ENCODE peak calls at places on chromosomes 4 and X, in five cellular contexts. U, M, K, A and T are unnamed samples.

GRCh38 chr4:72712997-72713396 is 144.0 kb upstream of the ADAMTS3 start:
- DNase-seq in U (no peak), M (no peak), K (no peak), A (no peak), T (no peak)

GRCh38 chr4:94570558-94570957 is 118.8 kb downstream of the PDLIM5 start:
- DNase-seq in U (no peak), M (peak), K (no peak), A (no peak), T (no peak)

GRCh38 chr4:6777636-6778281 is 4.8 kb upstream of the KIAA0232 start:
- DNase-seq in U (peak), M (no peak), K (peak), A (no peak), T (no peak)

GRCh38 chr4:159946983-159947645 is 844.2 kb downstream of the RAPGEF2 start:
- DNase-seq in U (peak), M (peak), K (peak), A (peak), T (peak)

GRCh38 chr4:55121246-55121645 is 4.1 kb downstream of the KDR start:
- DNase-seq in U (no peak), M (no peak), K (no peak), A (no peak), T (no peak)

GRCh38 chr4:63063765-63064164 is 1345.5 kb downstream of the TECRL start:
- DNase-seq in U (no peak), M (no peak), K (no peak), A (no peak), T (no peak)

GRCh38 chrX:46587158-46587557 is 13.6 kb downstream of the CHST7 start:
- DNase-seq in U (no peak), M (no peak), K (no peak), A (peak), T (no peak)

GRCh38 chr4:184251680-184252000 is 34.0 kb upstream of the ENPP6 start:
- DNase-seq in U (no peak), M (no peak), K (no peak), A (no peak), T (no peak)

GRCh38 chrX:106899276-106899675 is 3.9 kb downstream of the RIPPLY1 start:
- DNase-seq in U (no peak), M (no peak), K (no peak), A (no peak), T (no peak)

GRCh38 chr4:118351851-118352827 is 664 bp downstream of the PRSS12 start:
- DNase-seq in U (peak), M (peak), K (no peak), A (no peak), T (peak)

DNA sequence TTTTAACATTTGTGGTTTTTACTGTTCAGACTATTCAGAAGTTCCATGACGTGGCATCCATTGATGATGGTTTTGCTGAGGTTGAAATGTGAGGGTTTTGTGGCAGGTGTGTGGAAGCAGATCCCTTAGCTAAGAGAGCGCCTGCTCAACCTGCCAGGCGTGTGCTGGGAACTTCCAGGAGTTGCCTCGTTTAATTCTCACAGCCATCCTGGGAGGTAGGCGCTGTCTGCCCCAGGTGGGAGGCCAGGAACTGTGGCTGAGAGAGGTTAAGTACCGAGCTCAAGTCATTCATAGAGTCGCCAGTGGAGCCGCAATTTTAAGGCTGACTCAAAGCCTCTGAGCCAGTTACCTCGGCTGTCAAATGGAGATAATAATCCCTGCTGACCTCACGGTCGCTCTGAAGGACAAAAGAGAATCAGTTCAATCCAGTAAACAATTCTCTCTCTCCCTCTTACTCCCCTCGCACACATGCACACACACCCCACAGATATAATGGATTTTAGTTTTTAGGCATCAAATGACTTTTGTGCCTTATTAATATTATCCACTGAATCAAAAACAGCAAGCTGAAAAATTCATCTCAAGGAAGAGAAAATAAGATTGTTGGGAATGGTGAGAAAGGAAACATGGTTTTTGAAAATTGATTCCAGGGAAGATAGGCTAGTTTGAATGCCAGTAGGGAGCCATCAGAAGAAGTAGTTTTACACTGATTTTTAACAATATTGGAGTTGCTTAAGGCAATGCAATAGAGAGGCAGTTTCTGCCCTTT is 171.4 kb downstream of the PTTG2 start:
- DNase-seq in U (no peak), M (no peak), K (peak), A (peak), T (no peak)
- TF ChIP-seq FOXM1 in U (no peak), M (no peak), K (no peak), A (no peak), T (no peak)

GRCh38 chr4:69321153-69321729 is 41.0 kb downstream of the UGT2B28 start:
- DNase-seq in U (no peak), M (no peak), K (no peak), A (no peak), T (no peak)
- TF ChIP-seq FOXM1 in U (no peak), M (no peak), K (no peak), A (no peak), T (no peak)

DNA sequence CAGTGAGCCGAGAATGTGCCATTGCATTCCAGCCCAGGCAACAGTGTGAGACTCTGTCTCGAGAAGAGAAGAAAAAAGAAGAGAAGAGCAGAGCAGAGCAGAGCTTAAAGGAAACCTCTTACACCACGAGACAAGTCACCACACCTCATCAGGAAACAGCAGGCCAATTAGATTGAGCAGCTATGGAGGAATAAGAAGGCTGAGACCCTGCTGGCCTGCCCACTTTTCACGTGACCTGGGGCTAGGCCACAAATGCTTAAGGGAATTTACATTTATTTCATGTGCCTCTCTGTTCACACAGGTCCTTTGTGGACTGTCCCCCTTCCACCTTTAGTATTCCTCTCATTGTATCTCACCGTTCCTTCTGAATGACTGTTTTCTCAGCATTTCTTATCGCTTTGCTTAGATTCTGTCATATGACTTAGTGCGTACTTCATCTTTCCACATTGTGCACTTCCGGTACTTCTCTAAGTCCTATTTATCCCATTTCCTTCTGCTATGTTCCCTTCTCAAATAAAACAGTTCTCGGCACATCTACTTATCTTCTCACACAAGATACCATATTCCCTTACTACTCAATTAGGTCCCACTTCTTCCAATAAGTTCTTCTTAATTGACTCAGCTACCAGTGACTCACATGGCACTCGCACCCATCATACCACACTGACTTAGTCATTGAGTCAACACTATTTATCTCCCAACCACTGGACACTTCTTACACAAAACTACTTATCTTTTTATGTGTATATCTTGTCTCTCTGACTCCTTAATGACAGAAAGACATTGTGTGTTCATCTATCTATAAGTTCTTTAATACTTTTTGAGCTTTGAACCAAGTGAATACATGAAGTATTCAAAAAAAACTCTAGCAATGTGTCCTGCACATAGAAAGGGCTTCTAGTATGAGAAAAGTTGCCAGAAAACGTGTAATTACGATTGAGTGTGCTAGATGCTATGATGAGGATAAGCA is 11.0 kb downstream of the CUL4B start:
- DNase-seq in U (peak), M (no peak), K (peak), A (no peak), T (no peak)
- TF ChIP-seq FOXM1 in U (no peak), M (no peak), K (no peak), A (no peak), T (peak)

GRCh38 chr4:77043507-77044131 is 32.2 kb downstream of the CCNI start:
- DNase-seq in U (no peak), M (no peak), K (no peak), A (no peak), T (no peak)

GRCh38 chr4:77040856-77041576 is 34.8 kb downstream of the CCNI start:
- DNase-seq in U (no peak), M (no peak), K (no peak), A (no peak), T (no peak)

GRCh38 chr4:77037736-77038135 is 38.1 kb downstream of the CCNI start:
- DNase-seq in U (no peak), M (no peak), K (no peak), A (no peak), T (no peak)

GRCh38 chr4:77036206-77036605 is 39.6 kb downstream of the CCNI start:
- DNase-seq in U (no peak), M (no peak), K (no peak), A (no peak), T (no peak)

DNA sequence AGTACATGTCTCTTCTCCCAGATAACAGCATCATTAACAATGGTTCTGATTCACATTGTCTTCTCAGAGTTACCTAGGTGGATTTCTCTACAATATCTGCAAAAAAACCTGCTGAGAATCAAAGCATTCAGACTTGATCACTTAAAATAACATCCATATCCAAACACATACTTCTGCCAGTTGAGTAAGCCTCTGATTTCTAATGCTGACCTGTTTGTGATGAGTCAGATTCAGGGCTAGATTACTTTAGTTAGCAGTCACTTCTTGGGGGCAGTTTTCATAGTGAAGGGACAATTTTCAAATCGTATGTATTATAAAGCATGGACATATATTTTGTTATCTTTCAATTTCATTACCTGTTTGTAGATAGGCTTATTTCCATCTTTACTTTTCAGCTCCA is 35.5 kb downstream of the CCNI start:
- DNase-seq in U (no peak), M (no peak), K (no peak), A (no peak), T (no peak)
- TF ChIP-seq FOXM1 in U (no peak), M (no peak), K (no peak), A (no peak), T (no peak)

DNA sequence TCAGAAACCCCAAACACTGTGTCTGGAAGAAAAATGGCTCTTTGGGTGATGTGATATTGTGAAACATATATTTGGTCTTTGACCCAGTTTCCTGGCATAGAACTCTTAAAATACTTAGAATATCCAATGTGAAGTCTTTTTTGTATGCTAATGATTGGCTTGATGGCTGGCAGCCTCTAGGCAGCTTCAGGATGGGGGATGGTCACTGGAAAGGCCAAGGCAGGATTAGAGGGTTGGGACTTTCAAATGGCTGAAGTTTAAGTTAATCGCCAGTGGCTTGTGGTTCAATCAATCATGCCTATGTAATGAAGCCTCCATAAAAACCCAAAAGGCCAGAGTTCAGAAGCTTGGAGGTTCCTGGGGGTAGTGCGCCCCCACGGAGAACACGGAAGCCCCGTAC is 33.5 kb upstream of the ESX1 start:
- DNase-seq in U (no peak), M (no peak), K (no peak), A (no peak), T (no peak)
- TF ChIP-seq FOXM1 in U (no peak), M (no peak), K (no peak), A (no peak), T (no peak)

DNA sequence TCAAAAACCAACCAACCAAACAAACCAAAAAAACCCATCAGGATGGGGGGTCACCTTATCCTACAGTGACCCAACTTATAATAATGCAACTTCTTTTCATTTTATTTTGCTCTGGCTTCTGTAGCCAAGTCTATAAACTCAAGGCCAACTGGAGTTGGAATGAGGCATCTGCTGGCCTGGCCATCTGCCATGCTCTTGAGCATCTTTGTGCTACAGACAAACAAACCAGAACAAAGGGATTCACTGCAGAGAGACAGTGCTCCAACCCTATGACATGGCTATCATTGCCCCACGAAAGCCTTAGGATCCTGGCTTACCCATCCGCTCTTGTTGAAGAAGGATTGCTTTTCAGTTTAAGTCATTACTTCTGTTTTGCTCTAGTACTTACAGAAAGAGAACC is 49.2 kb upstream of the SCRG1 start:
- DNase-seq in U (no peak), M (no peak), K (no peak), A (no peak), T (peak)
- TF ChIP-seq FOXM1 in U (no peak), M (no peak), K (no peak), A (no peak), T (no peak)

DNA sequence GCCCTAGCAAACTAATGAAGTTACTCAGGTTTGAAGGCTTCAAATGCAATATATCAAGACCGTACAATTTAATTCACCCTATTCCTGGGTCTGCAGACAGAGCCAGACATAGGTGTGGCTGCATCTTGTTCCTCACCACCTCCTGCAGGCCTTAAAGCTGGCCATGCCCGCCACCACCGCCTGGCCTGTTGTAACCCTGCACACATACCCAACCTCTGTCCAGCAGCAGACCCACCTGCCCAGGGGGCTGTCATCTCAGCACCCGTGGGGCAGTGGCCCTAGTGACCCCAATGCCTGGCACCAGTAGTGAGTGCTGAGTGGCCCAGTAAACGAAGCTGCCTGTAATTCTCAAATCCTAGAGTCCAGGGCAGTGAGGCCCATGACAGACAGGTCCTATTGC is 40.7 kb downstream of the ZBTB49 start:
- DNase-seq in U (no peak), M (no peak), K (no peak), A (no peak), T (no peak)
- TF ChIP-seq FOXM1 in U (no peak), M (no peak), K (no peak), A (no peak), T (no peak)